ENCODE peak calls at places on chromosomes 12 and 14, in six cellular contexts. One of them, this sample, is unnamed.

GRCh38 chr14:91830777-91831176 is 36.6 kb downstream of the TC2N start:
- DNase-seq in A549: no peak
- DNase-seq in adipocyte: no peak
- DNase-seq in GM12865: peak
- DNase-seq in fibroblast of pulmonary artery: no peak
- DNase-seq in Peyer's patch: no peak
- DNase-seq in this sample: peak

GRCh38 chr12:5171701-5172100 is 128.0 kb downstream of the KCNA5 start:
- DNase-seq in A549: peak
- DNase-seq in adipocyte: peak
- DNase-seq in GM12865: peak
- DNase-seq in fibroblast of pulmonary artery: peak
- DNase-seq in Peyer's patch: peak
- DNase-seq in this sample: peak

GRCh38 chr12:120536064-120536791 is 2.1 kb downstream of the RNF10 start:
- DNase-seq in A549: no peak
- DNase-seq in adipocyte: no peak
- DNase-seq in GM12865: peak
- DNase-seq in fibroblast of pulmonary artery: no peak
- DNase-seq in Peyer's patch: peak
- DNase-seq in this sample: no peak

GRCh38 chr14:91333640-91334039 is 84.0 kb downstream of the CCDC88C start:
- DNase-seq in A549: no peak
- DNase-seq in adipocyte: no peak
- DNase-seq in GM12865: peak
- DNase-seq in fibroblast of pulmonary artery: no peak
- DNase-seq in Peyer's patch: no peak
- DNase-seq in this sample: no peak

GRCh38 chr12:20370001-20370381 is 1.7 kb downstream of the PDE3A start:
- DNase-seq in A549: peak
- DNase-seq in adipocyte: peak
- DNase-seq in GM12865: no peak
- DNase-seq in fibroblast of pulmonary artery: peak
- DNase-seq in Peyer's patch: peak
- DNase-seq in this sample: no peak

GRCh38 chr14:92951912-92952471 is 29.0 kb downstream of the CHGA start:
- DNase-seq in A549: peak
- DNase-seq in adipocyte: peak
- DNase-seq in GM12865: peak
- DNase-seq in fibroblast of pulmonary artery: peak
- DNase-seq in Peyer's patch: peak
- DNase-seq in this sample: peak

GRCh38 chr12:52903855-52904508 is 894 bp downstream of the KRT8 start:
- DNase-seq in A549: peak
- DNase-seq in adipocyte: peak
- DNase-seq in GM12865: peak
- DNase-seq in fibroblast of pulmonary artery: peak
- DNase-seq in Peyer's patch: peak
- DNase-seq in this sample: no peak

GRCh38 chr12:96879301-96879700 is 27.8 kb upstream of the NEDD1 start:
- DNase-seq in A549: no peak
- DNase-seq in adipocyte: no peak
- DNase-seq in GM12865: no peak
- DNase-seq in fibroblast of pulmonary artery: no peak
- DNase-seq in Peyer's patch: no peak
- DNase-seq in this sample: no peak

GRCh38 chr12:1812650-1813302 is 7.6 kb upstream of the LRTM2 start:
- DNase-seq in A549: no peak
- DNase-seq in adipocyte: no peak
- DNase-seq in GM12865: peak
- DNase-seq in fibroblast of pulmonary artery: peak
- DNase-seq in Peyer's patch: peak
- DNase-seq in this sample: peak

GRCh38 chr12:107442593-107442992 is 243.0 kb upstream of the PWP1 start:
- DNase-seq in A549: no peak
- DNase-seq in adipocyte: no peak
- DNase-seq in GM12865: no peak
- DNase-seq in fibroblast of pulmonary artery: no peak
- DNase-seq in Peyer's patch: no peak
- DNase-seq in this sample: no peak

GRCh38 chr14:29352681-29353080 is 575.0 kb downstream of the PRKD1 start:
- DNase-seq in A549: no peak
- DNase-seq in adipocyte: peak
- DNase-seq in GM12865: no peak
- DNase-seq in fibroblast of pulmonary artery: peak
- DNase-seq in Peyer's patch: no peak
- DNase-seq in this sample: no peak

DNA sequence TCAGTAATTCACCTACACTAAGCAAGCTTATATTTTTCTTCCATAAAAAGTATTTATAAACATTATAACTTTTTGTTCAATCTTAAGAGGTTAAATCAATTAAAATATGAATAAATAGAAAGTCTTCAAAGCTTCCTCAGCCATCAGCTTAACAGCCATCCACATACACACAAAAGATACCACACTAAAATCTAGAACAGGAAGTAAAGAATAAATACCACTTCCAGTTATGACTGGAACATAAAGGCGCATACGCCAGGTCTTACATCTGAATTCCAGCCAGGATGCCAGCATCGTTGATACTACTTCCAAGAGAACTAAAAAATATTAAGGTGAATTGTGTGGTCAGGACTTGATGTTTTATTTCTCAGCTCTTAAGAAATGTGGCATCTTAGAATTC is 17.0 kb downstream of the SIX1 start:
- DNase-seq in A549: no peak
- DNase-seq in adipocyte: no peak
- DNase-seq in GM12865: peak
- DNase-seq in fibroblast of pulmonary artery: no peak
- DNase-seq in Peyer's patch: no peak
- DNase-seq in this sample: peak
- H3K4me3 ChIP-seq in A549: no peak
- H3K4me3 ChIP-seq in adipocyte: no peak
- H3K4me3 ChIP-seq in GM12865: no peak
- H3K4me3 ChIP-seq in fibroblast of pulmonary artery: no peak
- H3K4me3 ChIP-seq in Peyer's patch: no peak
- H3K4me3 ChIP-seq in this sample: no peak

GRCh38 chr12:3490848-3491382 is at the start of gene PRMT8:
- DNase-seq in A549: no peak
- DNase-seq in adipocyte: peak
- DNase-seq in GM12865: no peak
- DNase-seq in fibroblast of pulmonary artery: no peak
- DNase-seq in Peyer's patch: no peak
- DNase-seq in this sample: no peak

GRCh38 chr12:3491938-3492867 is 1.2 kb downstream of the PRMT8 start:
- DNase-seq in A549: peak
- DNase-seq in adipocyte: peak
- DNase-seq in GM12865: peak
- DNase-seq in fibroblast of pulmonary artery: peak
- DNase-seq in Peyer's patch: no peak
- DNase-seq in this sample: peak

GRCh38 chr12:3493225-3494049 is 2.4 kb downstream of the PRMT8 start:
- DNase-seq in A549: no peak
- DNase-seq in adipocyte: no peak
- DNase-seq in GM12865: no peak
- DNase-seq in fibroblast of pulmonary artery: no peak
- DNase-seq in Peyer's patch: no peak
- DNase-seq in this sample: no peak

GRCh38 chr12:3489057-3489456 is 1.9 kb upstream of the PRMT8 start:
- DNase-seq in A549: no peak
- DNase-seq in adipocyte: peak
- DNase-seq in GM12865: no peak
- DNase-seq in fibroblast of pulmonary artery: peak
- DNase-seq in Peyer's patch: no peak
- DNase-seq in this sample: peak

DNA sequence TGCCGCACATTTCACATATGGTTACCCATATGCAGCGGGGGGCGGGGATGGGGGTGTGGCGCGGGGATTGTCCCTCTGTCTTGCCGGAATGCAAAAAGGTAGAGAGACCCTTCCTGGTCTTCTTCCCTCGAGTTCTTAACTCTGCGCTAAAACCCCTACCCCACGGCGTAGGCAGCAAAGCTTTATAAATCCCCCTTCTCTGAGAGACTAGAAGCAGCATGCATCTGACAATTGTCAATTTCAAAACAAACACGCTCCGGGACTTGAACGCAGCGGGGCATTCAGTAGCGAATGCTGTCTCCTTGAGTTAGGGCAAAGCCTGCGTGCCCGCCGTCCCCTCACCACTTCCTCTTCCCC is 1.8 kb downstream of the PRMT8 start:
- DNase-seq in A549: no peak
- DNase-seq in adipocyte: no peak
- DNase-seq in GM12865: no peak
- DNase-seq in fibroblast of pulmonary artery: no peak
- DNase-seq in Peyer's patch: no peak
- DNase-seq in this sample: no peak
- H3K4me3 ChIP-seq in A549: no peak
- H3K4me3 ChIP-seq in adipocyte: no peak
- H3K4me3 ChIP-seq in GM12865: no peak
- H3K4me3 ChIP-seq in fibroblast of pulmonary artery: no peak
- H3K4me3 ChIP-seq in Peyer's patch: no peak
- H3K4me3 ChIP-seq in this sample: no peak

GRCh38 chr12:113463746-113464743 is 7.6 kb downstream of the LHX5 start:
- DNase-seq in A549: peak
- DNase-seq in adipocyte: no peak
- DNase-seq in GM12865: no peak
- DNase-seq in fibroblast of pulmonary artery: no peak
- DNase-seq in Peyer's patch: no peak
- DNase-seq in this sample: no peak

GRCh38 chr12:113462880-113463745 is 8.6 kb downstream of the LHX5 start:
- DNase-seq in A549: no peak
- DNase-seq in adipocyte: no peak
- DNase-seq in GM12865: no peak
- DNase-seq in fibroblast of pulmonary artery: no peak
- DNase-seq in Peyer's patch: no peak
- DNase-seq in this sample: no peak

GRCh38 chr12:113466770-113467153 is 4.9 kb downstream of the LHX5 start:
- DNase-seq in A549: no peak
- DNase-seq in adipocyte: no peak
- DNase-seq in GM12865: no peak
- DNase-seq in fibroblast of pulmonary artery: no peak
- DNase-seq in Peyer's patch: no peak
- DNase-seq in this sample: no peak

GRCh38 chr12:113465808-113466769 is 5.6 kb downstream of the LHX5 start:
- DNase-seq in A549: no peak
- DNase-seq in adipocyte: no peak
- DNase-seq in GM12865: no peak
- DNase-seq in fibroblast of pulmonary artery: no peak
- DNase-seq in Peyer's patch: no peak
- DNase-seq in this sample: no peak

GRCh38 chr12:113464852-113465719 is 6.6 kb downstream of the LHX5 start:
- DNase-seq in A549: no peak
- DNase-seq in adipocyte: no peak
- DNase-seq in GM12865: no peak
- DNase-seq in fibroblast of pulmonary artery: no peak
- DNase-seq in Peyer's patch: no peak
- DNase-seq in this sample: no peak
- H3K4me3 ChIP-seq in A549: peak
- H3K4me3 ChIP-seq in adipocyte: peak
- H3K4me3 ChIP-seq in GM12865: no peak
- H3K4me3 ChIP-seq in fibroblast of pulmonary artery: no peak
- H3K4me3 ChIP-seq in Peyer's patch: no peak
- H3K4me3 ChIP-seq in this sample: peak

DNA sequence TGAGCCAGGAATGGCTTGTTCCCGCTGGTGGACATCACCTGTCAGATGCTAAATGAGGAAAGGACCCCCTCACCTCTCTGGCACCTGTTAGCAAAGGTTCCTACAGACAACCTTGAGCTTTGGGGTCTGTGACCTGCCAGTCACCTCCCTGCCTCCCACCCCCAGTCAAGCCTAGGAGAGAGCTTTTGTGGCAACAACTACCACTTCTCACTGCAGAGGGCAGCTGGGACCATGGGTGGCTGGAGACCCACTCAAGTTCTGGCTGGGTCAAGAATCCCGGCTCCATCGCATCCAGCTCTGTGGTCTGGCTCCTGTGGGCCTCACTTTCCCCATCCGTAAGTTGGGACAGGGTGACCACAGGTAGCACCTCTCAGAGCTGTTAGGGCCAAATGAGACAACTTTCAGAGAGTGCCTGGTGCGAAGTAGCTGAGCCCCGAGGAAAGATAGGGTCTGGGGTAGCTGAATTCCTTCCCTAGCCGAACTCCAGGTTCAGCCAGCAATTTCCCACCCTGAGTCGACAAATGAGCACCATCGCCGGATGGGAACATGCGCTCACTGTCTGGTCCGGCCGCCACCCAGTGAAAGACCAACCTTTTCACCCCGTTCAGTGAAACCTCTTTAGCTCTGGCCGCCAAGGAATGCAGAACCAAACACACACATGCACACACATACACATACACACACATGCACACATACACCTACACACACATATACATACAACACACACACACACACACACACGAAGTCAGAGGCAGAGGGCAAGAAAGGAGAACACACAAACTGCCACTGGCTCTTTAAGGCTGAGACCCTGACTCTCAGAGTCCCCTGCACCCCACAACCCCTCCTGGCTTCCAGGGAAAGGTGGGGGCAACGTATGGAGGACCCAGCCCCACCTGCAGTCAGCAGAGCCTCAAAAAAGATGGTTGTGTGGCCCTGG is 1.9 kb downstream of the TMEM119 start:
- DNase-seq in A549: no peak
- DNase-seq in adipocyte: peak
- DNase-seq in GM12865: no peak
- DNase-seq in fibroblast of pulmonary artery: no peak
- DNase-seq in Peyer's patch: no peak
- DNase-seq in this sample: no peak
- H3K4me3 ChIP-seq in A549: no peak
- H3K4me3 ChIP-seq in adipocyte: peak
- H3K4me3 ChIP-seq in GM12865: no peak
- H3K4me3 ChIP-seq in fibroblast of pulmonary artery: no peak
- H3K4me3 ChIP-seq in Peyer's patch: no peak
- H3K4me3 ChIP-seq in this sample: no peak

DNA sequence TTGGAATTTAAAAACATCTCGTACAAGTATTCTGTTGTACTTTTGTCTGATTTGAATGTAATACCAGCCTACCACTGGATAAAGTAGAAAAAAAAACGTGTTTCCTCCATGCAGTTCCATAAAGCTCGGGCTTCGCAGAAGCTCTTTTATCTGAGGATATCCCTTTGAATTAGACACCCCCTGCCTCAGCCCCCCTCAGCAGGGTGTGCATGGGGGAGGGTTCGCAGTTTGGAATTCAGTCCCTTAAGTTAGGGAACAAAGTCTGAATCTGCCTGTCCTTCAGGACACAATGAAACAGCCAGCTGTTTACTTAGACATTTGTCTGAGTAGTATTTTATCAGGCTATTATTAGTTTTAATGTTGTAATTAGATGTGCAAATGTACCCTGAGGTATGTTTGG is 234.0 kb upstream of the CAND1 start:
- DNase-seq in A549: no peak
- DNase-seq in adipocyte: no peak
- DNase-seq in GM12865: no peak
- DNase-seq in fibroblast of pulmonary artery: no peak
- DNase-seq in Peyer's patch: no peak
- DNase-seq in this sample: no peak
- H3K4me3 ChIP-seq in A549: no peak
- H3K4me3 ChIP-seq in adipocyte: no peak
- H3K4me3 ChIP-seq in GM12865: no peak
- H3K4me3 ChIP-seq in fibroblast of pulmonary artery: no peak
- H3K4me3 ChIP-seq in Peyer's patch: no peak
- H3K4me3 ChIP-seq in this sample: no peak

GRCh38 chr14:77043177-77043983 is 14.9 kb upstream of the IRF2BPL start:
- DNase-seq in A549: peak
- DNase-seq in adipocyte: peak
- DNase-seq in GM12865: peak
- DNase-seq in fibroblast of pulmonary artery: peak
- DNase-seq in Peyer's patch: no peak
- DNase-seq in this sample: peak
- H3K4me3 ChIP-seq in A549: no peak
- H3K4me3 ChIP-seq in adipocyte: peak
- H3K4me3 ChIP-seq in GM12865: no peak
- H3K4me3 ChIP-seq in fibroblast of pulmonary artery: peak
- H3K4me3 ChIP-seq in Peyer's patch: no peak
- H3K4me3 ChIP-seq in this sample: no peak

GRCh38 chr12:132490481-132491348 is 764 bp downstream of the FBRSL1 start:
- DNase-seq in A549: no peak
- DNase-seq in adipocyte: peak
- DNase-seq in GM12865: no peak
- DNase-seq in fibroblast of pulmonary artery: peak
- DNase-seq in Peyer's patch: no peak
- DNase-seq in this sample: no peak
- H3K4me3 ChIP-seq in A549: peak
- H3K4me3 ChIP-seq in adipocyte: peak
- H3K4me3 ChIP-seq in GM12865: peak
- H3K4me3 ChIP-seq in fibroblast of pulmonary artery: peak
- H3K4me3 ChIP-seq in Peyer's patch: peak
- H3K4me3 ChIP-seq in this sample: peak

This sample was measured in bronchial epithelial cell.